ENCODE peak calls at places on chromosomes 5 and 9, in nine cellular contexts. F is SJSA1; K is dermis microvascular lymphatic vessel endothelial cell; Q is NB4; U is heart right ventricle; E is immature natural killer cell; O is epithelial cell of proximal tubule; R is activated T-helper 1 cell treated with anti-CD3 and anti-CD28 coated beads, Interleukin-2, amount 50 U/mL, for 16 hours; V is spleen. Z is an unnamed sample.

GRCh38 chr9:35923927-35924763 is 14.9 kb downstream of the SPAAR start:
- DNase-seq in F (peak), K (peak), Q (peak), U (no peak), E (no peak), O (peak), R (no peak), V (no peak), Z (peak)

GRCh38 chr9:91726406-91727100 is 223.5 kb downstream of the ROR2 start:
- DNase-seq in F (no peak), K (no peak), Q (no peak), U (no peak), E (no peak), O (no peak), R (no peak), V (no peak), Z (no peak)

GRCh38 chr9:29806941-29807625 is 2233.8 kb upstream of the C9orf72 start:
- DNase-seq in F (no peak), K (no peak), Q (no peak), U (no peak), E (no peak), O (peak), R (no peak), V (no peak), Z (no peak)

GRCh38 chr5:104084896-104085295 is 522.3 kb upstream of the NUDT12 start:
- DNase-seq in F (no peak), K (no peak), Q (no peak), U (no peak), E (no peak), O (no peak), R (no peak), V (no peak), Z (no peak)

GRCh38 chr5:171295299-171295698 is 13.7 kb upstream of the TLX3 start:
- DNase-seq in F (no peak), K (no peak), Q (no peak), U (no peak), E (no peak), O (no peak), R (no peak), V (no peak), Z (no peak)

GRCh38 chr5:105982526-105982925 is 1688.2 kb downstream of the EFNA5 start:
- DNase-seq in F (no peak), K (no peak), Q (no peak), U (no peak), E (no peak), O (no peak), R (no peak), V (peak), Z (no peak)

GRCh38 chr9:81609782-81610738 is 79.3 kb downstream of the TLE1 start:
- DNase-seq in F (peak), K (no peak), Q (peak), U (no peak), E (peak), O (no peak), R (no peak), V (no peak), Z (no peak)

GRCh38 chr5:94433393-94434149 is 184.8 kb downstream of the KIAA0825 start:
- DNase-seq in F (no peak), K (peak), Q (peak), U (no peak), E (no peak), O (peak), R (no peak), V (no peak), Z (no peak)

GRCh38 chr9:123669355-123669754 is 260.6 kb downstream of the DENND1A start:
- DNase-seq in F (no peak), K (no peak), Q (no peak), U (no peak), E (no peak), O (peak), R (no peak), V (no peak), Z (no peak)

GRCh38 chr5:11504794-11505193 is 399.5 kb downstream of the CTNND2 start:
- DNase-seq in F (no peak), K (no peak), Q (peak), U (no peak), E (no peak), O (no peak), R (no peak), V (no peak), Z (no peak)

GRCh38 chr5:5383461-5383860 is 39.0 kb upstream of the ICE1 start:
- DNase-seq in F (no peak), K (no peak), Q (no peak), U (no peak), E (no peak), O (no peak), R (no peak), V (no peak), Z (no peak)

GRCh38 chr5:135075621-135076585 is 41.9 kb upstream of the PITX1 start:
- DNase-seq in F (no peak), K (no peak), Q (no peak), U (no peak), E (no peak), O (no peak), R (no peak), V (peak), Z (peak)

GRCh38 chr9:87535817-87536539 is 38.3 kb downstream of the DAPK1 start:
- DNase-seq in F (no peak), K (no peak), Q (no peak), U (no peak), E (no peak), O (no peak), R (no peak), V (no peak), Z (no peak)

GRCh38 chr5:62692946-62693713 is 114.5 kb downstream of the LRRC70 start:
- DNase-seq in F (no peak), K (no peak), Q (no peak), U (no peak), E (no peak), O (no peak), R (no peak), V (no peak), Z (no peak)

GRCh38 chr5:151757233-151758140 is 944 bp downstream of the ATOX1 start:
- DNase-seq in F (peak), K (no peak), Q (peak), U (no peak), E (peak), O (no peak), R (no peak), V (no peak), Z (no peak)

GRCh38 chr5:67773439-67773988 is 442.0 kb upstream of the PIK3R1 start:
- DNase-seq in F (no peak), K (no peak), Q (no peak), U (no peak), E (no peak), O (no peak), R (no peak), V (no peak), Z (no peak)

GRCh38 chr9:137147091-137147792 is 8.3 kb downstream of the GRIN1 start:
- DNase-seq in F (no peak), K (no peak), Q (no peak), U (no peak), E (no peak), O (no peak), R (no peak), V (no peak), Z (no peak)

GRCh38 chr9:27183701-27184100 is 74.7 kb downstream of the TEK start:
- DNase-seq in F (no peak), K (no peak), Q (peak), U (no peak), E (no peak), O (peak), R (no peak), V (no peak), Z (no peak)

GRCh38 chr9:4590430-4591122 is 71.5 kb upstream of the PLPP6 start:
- DNase-seq in F (peak), K (no peak), Q (no peak), U (no peak), E (no peak), O (peak), R (no peak), V (no peak), Z (no peak)

GRCh38 chr5:27706832-27707231 is 668.4 kb upstream of the CDH9 start:
- DNase-seq in F (no peak), K (no peak), Q (no peak), U (no peak), E (no peak), O (peak), R (no peak), V (no peak), Z (no peak)

GRCh38 chr9:127854169-127854833 is at the start of gene ENG:
- DNase-seq in F (peak), K (no peak), Q (no peak), U (peak), E (peak), O (no peak), R (no peak), V (peak), Z (peak)

GRCh38 chr5:139841549-139841948 is 45.9 kb downstream of the PSD2 start:
- DNase-seq in F (no peak), K (no peak), Q (no peak), U (no peak), E (no peak), O (no peak), R (no peak), V (no peak), Z (no peak)

GRCh38 chr9:124928116-124928515 is 12.8 kb downstream of the GOLGA1 start:
- DNase-seq in F (no peak), K (no peak), Q (no peak), U (no peak), E (no peak), O (no peak), R (no peak), V (no peak), Z (no peak)

GRCh38 chr5:122262107-122262506 is 49.9 kb upstream of the SNCAIP start:
- DNase-seq in F (no peak), K (no peak), Q (no peak), U (no peak), E (no peak), O (no peak), R (no peak), V (no peak), Z (no peak)

GRCh38 chr5:174925586-174925985 is 201.2 kb downstream of the MSX2 start:
- DNase-seq in F (no peak), K (no peak), Q (no peak), U (no peak), E (no peak), O (no peak), R (no peak), V (no peak), Z (no peak)

GRCh38 chr9:95004452-95005275 is 278.2 kb downstream of the AOPEP start:
- DNase-seq in F (peak), K (no peak), Q (peak), U (peak), E (peak), O (no peak), R (no peak), V (peak), Z (no peak)

GRCh38 chr5:16578474-16578883 is 38.3 kb downstream of the RETREG1 start:
- DNase-seq in F (no peak), K (no peak), Q (no peak), U (no peak), E (no peak), O (no peak), R (no peak), V (no peak), Z (no peak)

GRCh38 chr5:19235101-19235584 is 752.9 kb downstream of the CDH18 start:
- DNase-seq in F (no peak), K (no peak), Q (no peak), U (no peak), E (no peak), O (no peak), R (no peak), V (no peak), Z (no peak)

GRCh38 chr5:31172881-31173280 is 20.6 kb upstream of the CDH6 start:
- DNase-seq in F (no peak), K (no peak), Q (no peak), U (no peak), E (no peak), O (no peak), R (no peak), V (no peak), Z (no peak)

GRCh38 chr9:99592834-99593584 is 228.7 kb upstream of the NR4A3 start:
- DNase-seq in F (no peak), K (no peak), Q (peak), U (no peak), E (no peak), O (no peak), R (no peak), V (no peak), Z (no peak)

GRCh38 chr5:94785111-94785510 is 166.6 kb downstream of the SLF1 start:
- DNase-seq in F (no peak), K (no peak), Q (peak), U (no peak), E (no peak), O (no peak), R (no peak), V (no peak), Z (no peak)

GRCh38 chr5:141186897-141187512 is at the start of gene PCDHB9:
- DNase-seq in F (no peak), K (no peak), Q (peak), U (no peak), E (peak), O (no peak), R (no peak), V (no peak), Z (no peak)

GRCh38 chr5:147822686-147823491 is 8.6 kb downstream of the SPINK1 start:
- DNase-seq in F (no peak), K (peak), Q (peak), U (peak), E (peak), O (no peak), R (no peak), V (no peak), Z (peak)

Z was measured in breast epithelium.